ENCODE peak calls at places on chromosomes 3 and 15, in eight cellular contexts. Y, F, X, J, E, K, U and C are unnamed samples.

GRCh38 chr15:39270221-39270835 is 310.6 kb upstream of the THBS1 start:
- DNase-seq in F (no peak), E (no peak), X (no peak), U (no peak), K (no peak), J (no peak), Y (no peak), C (no peak)

GRCh38 chr3:145017959-145018358 is 1046.3 kb downstream of the DIPK2A start:
- DNase-seq in X (no peak), J (peak), K (no peak), F (no peak), U (no peak), Y (no peak), E (no peak), C (no peak)

GRCh38 chr3:128068156-128068620 is 16.0 kb downstream of the SEC61A1 start:
- DNase-seq in Y (peak), F (no peak), X (peak), J (no peak), K (no peak), E (no peak), U (no peak), C (peak)

GRCh38 chr15:69893863-69894262 is 203.9 kb downstream of the TLE3 start:
- DNase-seq in U (no peak), J (no peak), E (no peak), X (peak), K (no peak), Y (no peak), F (no peak), C (no peak)

GRCh38 chr3:53764376-53764775 is 81.8 kb downstream of the CHDH start:
- DNase-seq in F (peak), Y (no peak), K (no peak), E (no peak), J (no peak), U (no peak), X (no peak), C (no peak)

GRCh38 chr3:194369522-194370279 is at the start of gene LRRC15:
- DNase-seq in X (no peak), K (no peak), J (no peak), U (no peak), Y (no peak), F (no peak), E (no peak), C (peak)

GRCh38 chr3:157844770-157845522 is 261.3 kb downstream of the SHOX2 start:
- DNase-seq in F (no peak), U (no peak), X (no peak), K (no peak), J (peak), Y (no peak), E (no peak), C (no peak)

GRCh38 chr3:13494463-13495350 is 14.6 kb downstream of the HDAC11 start:
- DNase-seq in E (no peak), J (no peak), U (no peak), X (peak), K (no peak), F (no peak), Y (no peak), C (no peak)

GRCh38 chr3:98002717-98003116 is 30.5 kb upstream of the RIOX2 start:
- DNase-seq in F (no peak), X (no peak), Y (no peak), U (no peak), K (no peak), J (no peak), E (no peak), C (no peak)

GRCh38 chr3:71542548-71543370 is 40.8 kb downstream of the FOXP1 start:
- DNase-seq in K (no peak), U (no peak), J (peak), F (peak), Y (peak), X (peak), E (no peak), C (no peak)

GRCh38 chr3:56428667-56429066 is 39.6 kb downstream of the ERC2 start:
- DNase-seq in F (no peak), E (no peak), K (no peak), J (no peak), U (no peak), X (no peak), Y (no peak), C (no peak)

GRCh38 chr3:155859859-155860258 is 5.6 kb upstream of the SLC33A1 start:
- DNase-seq in Y (no peak), J (no peak), F (no peak), K (no peak), E (no peak), U (no peak), X (no peak), C (no peak)

GRCh38 chr15:58070801-58071418 is 5.4 kb upstream of the ALDH1A2 start:
- DNase-seq in X (peak), Y (peak), J (no peak), E (no peak), K (peak), U (peak), F (no peak), C (peak)

GRCh38 chr3:94716326-94717018 is 653.6 kb downstream of the NSUN3 start:
- DNase-seq in J (no peak), X (no peak), K (no peak), U (no peak), F (no peak), Y (no peak), E (no peak), C (no peak)

GRCh38 chr3:148246286-148246685 is 451.4 kb upstream of the AGTR1 start:
- DNase-seq in F (no peak), J (no peak), Y (no peak), X (no peak), U (no peak), E (no peak), K (no peak), C (no peak)

GRCh38 chr3:188253800-188254452 is 100.0 kb downstream of the LPP start:
- DNase-seq in X (no peak), F (no peak), Y (no peak), J (no peak), U (no peak), K (no peak), E (no peak), C (no peak)

GRCh38 chr3:161600185-161600584 is 103.6 kb downstream of the OTOL1 start:
- DNase-seq in J (no peak), U (no peak), Y (no peak), X (no peak), K (no peak), F (peak), E (no peak), C (no peak)

GRCh38 chr3:50620420-50620819 is 3.5 kb downstream of the MAPKAPK3 start:
- DNase-seq in K (no peak), J (no peak), Y (no peak), E (no peak), X (no peak), F (no peak), U (no peak), C (no peak)

GRCh38 chr3:33642806-33643205 is 75.2 kb downstream of the CLASP2 start:
- DNase-seq in Y (no peak), F (no peak), X (no peak), E (no peak), U (no peak), K (no peak), J (no peak), C (no peak)

GRCh38 chr3:43215684-43216336 is 70.5 kb upstream of the SNRK start:
- DNase-seq in U (no peak), J (no peak), Y (no peak), K (no peak), F (no peak), X (no peak), E (no peak), C (no peak)

GRCh38 chr15:101135532-101136166 is 116.2 kb downstream of the CHSY1 start:
- DNase-seq in Y (no peak), K (no peak), J (no peak), E (no peak), F (no peak), U (no peak), X (no peak), C (no peak)

GRCh38 chr15:62456011-62456920 is 291.2 kb upstream of the C2CD4B start:
- DNase-seq in U (no peak), F (no peak), X (no peak), J (no peak), Y (no peak), E (no peak), K (no peak), C (no peak)

GRCh38 chr15:80549191-80549590 is 145.0 kb downstream of the ARNT2 start:
- DNase-seq in Y (no peak), F (no peak), U (no peak), X (no peak), E (no peak), K (no peak), J (peak), C (no peak)

GRCh38 chr3:11820540-11821041 is 26.1 kb downstream of the TAMM41 start:
- DNase-seq in K (no peak), E (no peak), Y (no peak), F (no peak), X (no peak), J (no peak), U (no peak), C (no peak)

GRCh38 chr3:170738756-170739155 is 131.2 kb downstream of the RPL22L1 start:
- DNase-seq in E (no peak), X (no peak), K (no peak), U (no peak), J (no peak), Y (no peak), F (no peak), C (no peak)